ENCODE peak calls at places on chromosomes 16 and 17, in six cellular contexts. H is GM12891, Y is HepG2, B is H1, O is K562, D is GM12878. U is an unnamed sample.

GRCh38 chr17:6948562-6948961 is 47.3 kb upstream of the ALOX12 start:
- DNase-seq in H (no peak), Y (no peak), B (no peak), O (no peak), D (no peak), U (no peak)

GRCh38 chr17:42221886-42222745 is 27.8 kb upstream of the GHDC start:
- DNase-seq in H (peak; percentile 62), Y (peak; percentile 56), B (peak; percentile 59), O (peak; percentile 59), D (no peak), U (peak; percentile 51)

GRCh38 chr17:17800504-17801021 is 36.2 kb downstream of the SREBF1 start:
- DNase-seq in H (no peak), Y (no peak), B (no peak), O (no peak), D (no peak), U (no peak)

GRCh38 chr16:82344157-82344556 is 174.1 kb upstream of the MPHOSPH6 start:
- DNase-seq in H (no peak), Y (peak; percentile 26), B (no peak), O (no peak), D (no peak), U (no peak)

GRCh38 chr17:69764137-69764536 is 310.9 kb upstream of the KCNJ16 start:
- DNase-seq in H (no peak), Y (no peak), B (no peak), O (no peak), D (no peak), U (no peak)

GRCh38 chr17:45732926-45733505 is 51.1 kb upstream of the CRHR1 start:
- DNase-seq in H (no peak), Y (no peak), B (no peak), O (no peak), D (no peak), U (no peak)

GRCh38 chr16:84509032-84509950 is 4.8 kb upstream of the MEAK7 start:
- DNase-seq in H (no peak), Y (no peak), B (no peak), O (no peak), D (no peak), U (no peak)

GRCh38 chr17:78557598-78558039 is 19.6 kb downstream of the DNAH17 start:
- DNase-seq in H (no peak), Y (no peak), B (no peak), O (no peak), D (no peak), U (no peak)

GRCh38 chr16:3152273-3153076 is 17.6 kb downstream of the ZNF213 start:
- DNase-seq in H (no peak), Y (peak; percentile 92), B (peak; percentile 100), O (peak; percentile 77), D (peak; percentile 77), U (no peak)

GRCh38 chr16:10265770-10266615 is 83.8 kb upstream of the GRIN2A start:
- DNase-seq in H (no peak), Y (peak; percentile 99), B (no peak), O (no peak), D (no peak), U (no peak)

GRCh38 chr16:30004424-30004776 is 6.4 kb downstream of the DOC2A start:
- DNase-seq in H (no peak), Y (no peak), B (no peak), O (no peak), D (no peak), U (no peak)

GRCh38 chr16:80462902-80463301 is 77.9 kb upstream of the DYNLRB2 start:
- DNase-seq in H (no peak), Y (peak; percentile 29), B (no peak), O (no peak), D (no peak), U (no peak)

GRCh38 chr17:39064374-39064773 is 87.1 kb downstream of the PLXDC1 start:
- DNase-seq in H (no peak), Y (no peak), B (no peak), O (no peak), D (no peak), U (no peak)

GRCh38 chr17:5226940-5227878 is 7.5 kb downstream of the SCIMP start:
- DNase-seq in H (no peak), Y (no peak), B (no peak), O (no peak), D (peak; percentile 92), U (no peak)

GRCh38 chr17:57424777-57425188 is 168.5 kb downstream of the MSI2 start:
- DNase-seq in H (no peak), Y (peak; percentile 59), B (no peak), O (no peak), D (no peak), U (no peak)

GRCh38 chr17:17551361-17551760 is 40.1 kb downstream of the PEMT start:
- DNase-seq in H (no peak), Y (no peak), B (no peak), O (no peak), D (no peak), U (no peak)

GRCh38 chr17:15260376-15261062 is 4.6 kb downstream of the PMP22 start:
- DNase-seq in H (peak; percentile 56), Y (peak; percentile 35), B (peak; percentile 92), O (peak; percentile 79), D (no peak), U (peak; percentile 62)

GRCh38 chr17:58577696-58578095 is 63.3 kb upstream of the MTMR4 start:
- DNase-seq in H (peak; percentile 32), Y (peak; percentile 52), B (peak; percentile 67), O (peak; percentile 57), D (no peak), U (peak; percentile 19)

GRCh38 chr16:19432429-19432828 is 14.7 kb downstream of the TMC5 start:
- DNase-seq in H (no peak), Y (peak; percentile 71), B (no peak), O (no peak), D (no peak), U (no peak)

GRCh38 chr17:10745231-10745630 is 15.4 kb upstream of the TMEM220 start:
- DNase-seq in H (no peak), Y (no peak), B (no peak), O (no peak), D (no peak), U (no peak)
- TF ChIP-seq POLR2AphosphoS5 in H (no peak), Y (no peak), B (no peak), O (no peak), D (no peak), U (no peak)

DNA sequence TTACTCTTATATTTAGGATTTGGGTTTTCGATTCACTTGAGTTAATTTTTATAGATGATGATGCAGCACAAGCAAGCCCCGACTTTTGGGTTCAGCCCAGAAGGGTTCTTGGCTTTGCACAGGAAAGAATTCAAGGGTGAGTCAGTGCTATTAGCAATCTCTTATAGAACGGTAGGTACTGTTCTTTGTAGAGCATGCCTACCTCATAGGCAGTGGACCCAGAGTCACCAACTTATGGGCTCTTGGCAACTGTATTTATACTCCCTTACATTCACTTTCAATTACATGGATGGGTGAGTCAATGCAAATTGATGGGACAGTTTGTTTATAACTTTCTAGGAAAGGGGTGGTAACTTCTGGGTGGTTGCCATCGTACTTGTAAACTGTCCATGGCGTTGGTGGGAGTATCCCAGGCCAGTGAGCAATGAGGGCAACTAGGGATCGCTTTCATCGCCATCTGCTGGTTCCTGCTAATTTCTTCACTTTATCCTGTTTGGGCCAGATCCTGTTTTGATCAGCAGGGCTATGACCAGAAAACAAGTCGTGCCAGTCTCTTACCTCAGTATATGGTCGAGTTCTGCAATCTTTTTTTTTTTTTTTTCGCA is 362.6 kb downstream of the CNTNAP4 start:
- DNase-seq in H (no peak), Y (peak; percentile 47), B (peak; percentile 54), O (peak; percentile 13), D (no peak), U (no peak)
- TF ChIP-seq TAF1 in H (no peak), Y (no peak), B (no peak), O (no peak), D (no peak), U (no peak)

GRCh38 chr16:75087040-75087979 is 29.3 kb downstream of the LDHD start:
- DNase-seq in H (no peak), Y (peak; percentile 60), B (no peak), O (peak; percentile 77), D (no peak), U (no peak)
- TF ChIP-seq POLR2A in H (no peak), Y (no peak), B (no peak), O (no peak), D (no peak), U (no peak)

GRCh38 chr16:48382131-48382530 is 3.1 kb downstream of the SIAH1 start:
- DNase-seq in H (no peak), Y (no peak), B (no peak), O (no peak), D (no peak), U (no peak)
- TF ChIP-seq POLR2AphosphoS5 in H (no peak), Y (no peak), B (no peak), O (no peak), D (no peak), U (no peak)

GRCh38 chr16:47019563-47019962 is 46.1 kb upstream of the DNAJA2 start:
- DNase-seq in H (no peak), Y (no peak), B (no peak), O (no peak), D (no peak), U (no peak)
- TF ChIP-seq TAF1 in H (no peak), Y (no peak), B (no peak), O (no peak), D (no peak), U (no peak)

GRCh38 chr17:44219126-44219635 is 294 bp downstream of the UBTF start:
- DNase-seq in H (peak; percentile 66), Y (peak; percentile 48), B (peak; percentile 75), O (peak; percentile 79), D (no peak), U (peak; percentile 66)
- TF ChIP-seq POLR2A in H (peak; percentile 68), Y (peak; percentile 49), B (peak; percentile 49), O (peak; percentile 64), D (peak; percentile 80), U (peak; percentile 82)